ENCODE peak calls at places on chromosomes 13 and 19, in four cellular contexts. P is mucosa of gallbladder, B is lower leg skin, A is T-helper 1 cell. F is an unnamed sample.

GRCh38 chr13:47499358-47500150 is 501.5 kb downstream of the SUCLA2 start:
- DNase-seq in P (no peak), B (no peak), A (no peak), F (peak)

GRCh38 chr19:29683009-29683408 is 17.7 kb downstream of the PLEKHF1 start:
- DNase-seq in P (no peak), B (no peak), A (no peak), F (no peak)

GRCh38 chr19:2148482-2149135 is 2.8 kb downstream of the AP3D1 start:
- DNase-seq in P (no peak), B (no peak), A (no peak), F (no peak)

GRCh38 chr19:36136975-36137686 is 2.7 kb upstream of the CAPNS1 start:
- DNase-seq in P (peak), B (peak), A (no peak), F (no peak)

GRCh38 chr19:38033658-38034150 is 126.7 kb downstream of the SIPA1L3 start:
- DNase-seq in P (no peak), B (no peak), A (no peak), F (no peak)

GRCh38 chr13:24208314-24208713 is 47.8 kb downstream of the SPATA13 start:
- DNase-seq in P (peak), B (no peak), A (no peak), F (no peak)

GRCh38 chr19:31555634-31556215 is 206.5 kb upstream of the TSHZ3 start:
- DNase-seq in P (no peak), B (no peak), A (no peak), F (no peak)

GRCh38 chr19:23392706-23393105 is 2.6 kb downstream of the ZNF91 start:
- DNase-seq in P (no peak), B (no peak), A (no peak), F (no peak)

GRCh38 chr13:77980592-77980991 is 62.0 kb upstream of the EDNRB start:
- DNase-seq in P (no peak), B (no peak), A (no peak), F (no peak)

GRCh38 chr13:113034451-113035208 is 65.6 kb downstream of the MCF2L start:
- DNase-seq in P (peak), B (no peak), A (no peak), F (no peak)

GRCh38 chr13:51804295-51805172 is 571 bp upstream of the DHRS12 start:
- DNase-seq in P (no peak), B (no peak), A (no peak), F (no peak)

GRCh38 chr19:29690842-29691241 is 24.2 kb downstream of the C19orf12 start:
- DNase-seq in P (no peak), B (no peak), A (peak), F (no peak)

GRCh38 chr13:34412295-34412694 is 529.8 kb upstream of the NBEA start:
- DNase-seq in P (no peak), B (no peak), A (no peak), F (no peak)

GRCh38 chr19:5434970-5435641 is 20.1 kb upstream of the ZNRF4 start:
- DNase-seq in P (no peak), B (no peak), A (no peak), F (no peak)

GRCh38 chr19:7159105-7159933 is 89.8 kb downstream of the ZNF557 start:
- DNase-seq in P (peak), B (peak), A (no peak), F (no peak)

GRCh38 chr19:39645800-39646411 is 9.8 kb upstream of the LGALS16 start:
- DNase-seq in P (no peak), B (no peak), A (no peak), F (no peak)

GRCh38 chr13:76853481-76853880 is 32.7 kb downstream of the KCTD12 start:
- DNase-seq in P (no peak), B (no peak), A (no peak), F (no peak)

GRCh38 chr19:18453269-18454024 is 15.5 kb upstream of the ISYNA1 start:
- DNase-seq in P (no peak), B (no peak), A (no peak), F (no peak)

GRCh38 chr13:97211986-97212385 is 10.1 kb upstream of the MBNL2 start:
- DNase-seq in P (no peak), B (no peak), A (no peak), F (no peak)

GRCh38 chr19:6610934-6611370 is 20.0 kb upstream of the CD70 start:
- DNase-seq in P (no peak), B (peak), A (no peak), F (no peak)

GRCh38 chr19:35858311-35858710 is 1.6 kb downstream of the KIRREL2 start:
- DNase-seq in P (no peak), B (no peak), A (no peak), F (no peak)

GRCh38 chr13:95559100-95559499 is 6.6 kb downstream of the CLDN10 start:
- DNase-seq in P (no peak), B (no peak), A (no peak), F (no peak)

GRCh38 chr19:39558623-39559117 is 18.7 kb upstream of the EID2 start:
- DNase-seq in P (no peak), B (no peak), A (peak), F (no peak)

GRCh38 chr13:66501187-66501586 is 728.9 kb downstream of the PCDH9 start:
- DNase-seq in P (no peak), B (no peak), A (no peak), F (no peak)

GRCh38 chr13:42398542-42398941 is 126.6 kb downstream of the AKAP11 start:
- DNase-seq in P (peak), B (no peak), A (no peak), F (no peak)

GRCh38 chr19:48777720-48778119 is 22.4 kb downstream of the FGF21 start:
- DNase-seq in P (no peak), B (no peak), A (no peak), F (no peak)

GRCh38 chr13:74825170-74825948 is 656.6 kb downstream of the TBC1D4 start:
- DNase-seq in P (no peak), B (no peak), A (no peak), F (no peak)